ENCODE peak calls at places on chromosomes 7 and 10, in nine cellular contexts. T is psoas muscle, I is body of pancreas, X is mammary epithelial cell, D is thoracic aorta, F is tibial nerve, K is PC-3, S is GM23338, L is H9. G is an unnamed sample.
A peak's percentile ranks its signal among the peaks of the same experiment; 100 is the strongest.

GRCh38 chr10:3091346-3091787 is 24.0 kb downstream of the PFKP start:
- DNase-seq in D (no peak), L (no peak), S (no peak), I (no peak), F (no peak), X (peak; percentile 98), T (no peak), K (peak; percentile 82), G (peak; percentile 83)

GRCh38 chr7:94374231-94374630 is 20.5 kb upstream of the COL1A2 start:
- DNase-seq in X (peak; percentile 22), I (peak; percentile 21), T (peak; percentile 83), S (peak; percentile 55), D (peak; percentile 40), F (peak; percentile 76), L (peak; percentile 50), K (peak; percentile 17), G (peak; percentile 59)

GRCh38 chr7:22868509-22868908 is 45.9 kb upstream of the TOMM7 start:
- DNase-seq in T (no peak), I (no peak), D (no peak), S (no peak), X (no peak), K (no peak), L (no peak), F (no peak), G (no peak)

GRCh38 chr10:44648691-44649090 is 262.4 kb upstream of the TMEM72 start:
- DNase-seq in F (no peak), T (no peak), S (no peak), K (no peak), L (no peak), X (no peak), D (no peak), I (no peak), G (no peak)

GRCh38 chr7:4882742-4883351 is 669 bp downstream of the RADIL start:
- DNase-seq in I (no peak), K (peak; percentile 3), F (no peak), X (no peak), T (peak; percentile 48), D (no peak), L (no peak), S (peak; percentile 43), G (no peak)

GRCh38 chr7:137992738-137993394 is 9.0 kb downstream of the CREB3L2 start:
- DNase-seq in F (peak; percentile 90), I (no peak), L (no peak), S (no peak), K (no peak), T (peak; percentile 78), D (no peak), X (peak; percentile 76), G (no peak)

GRCh38 chr10:492896-493295 is 196.6 kb downstream of the DIP2C start:
- DNase-seq in I (no peak), F (no peak), X (no peak), D (no peak), S (no peak), L (no peak), T (no peak), K (no peak), G (no peak)

GRCh38 chr7:105281966-105282365 is 106.8 kb downstream of the SRPK2 start:
- DNase-seq in I (no peak), S (no peak), D (no peak), L (no peak), F (no peak), K (no peak), X (no peak), T (no peak), G (no peak)

GRCh38 chr10:116721991-116722392 is 20.4 kb downstream of the HSPA12A start:
- DNase-seq in F (no peak), T (no peak), K (no peak), D (no peak), X (no peak), S (no peak), I (no peak), L (no peak), G (no peak)

GRCh38 chr10:59108886-59109288 is 67.6 kb upstream of the PHYHIPL start:
- DNase-seq in L (no peak), K (no peak), D (no peak), T (no peak), X (no peak), F (no peak), S (no peak), I (no peak), G (no peak)

GRCh38 chr10:131584286-131584685 is 272.8 kb upstream of the TCERG1L start:
- DNase-seq in L (no peak), X (no peak), D (no peak), K (no peak), S (no peak), I (no peak), T (no peak), F (no peak), G (peak; percentile 21)

GRCh38 chr7:124856299-124856888 is 73.2 kb downstream of the POT1 start:
- DNase-seq in D (no peak), S (peak; percentile 67), F (no peak), T (no peak), X (peak; percentile 29), K (peak; percentile 67), I (no peak), L (no peak), G (no peak)

GRCh38 chr7:131056007-131056406 is 271.7 kb upstream of the MKLN1 start:
- DNase-seq in D (no peak), I (no peak), K (no peak), F (no peak), T (no peak), X (no peak), S (no peak), L (no peak), G (no peak)

GRCh38 chr7:131047651-131048304 is 279.9 kb upstream of the MKLN1 start:
- DNase-seq in L (no peak), D (no peak), K (peak; percentile 13), F (no peak), X (no peak), S (no peak), T (no peak), I (no peak), G (no peak)

GRCh38 chr7:131052285-131052942 is 275.3 kb upstream of the MKLN1 start:
- DNase-seq in L (no peak), S (no peak), D (no peak), K (no peak), I (no peak), X (no peak), F (no peak), T (no peak), G (no peak)

GRCh38 chr7:131057015-131057518 is 270.6 kb upstream of the MKLN1 start:
- DNase-seq in L (no peak), S (no peak), D (no peak), F (peak; percentile 49), I (no peak), K (no peak), T (no peak), X (peak; percentile 45), G (no peak)

DNA sequence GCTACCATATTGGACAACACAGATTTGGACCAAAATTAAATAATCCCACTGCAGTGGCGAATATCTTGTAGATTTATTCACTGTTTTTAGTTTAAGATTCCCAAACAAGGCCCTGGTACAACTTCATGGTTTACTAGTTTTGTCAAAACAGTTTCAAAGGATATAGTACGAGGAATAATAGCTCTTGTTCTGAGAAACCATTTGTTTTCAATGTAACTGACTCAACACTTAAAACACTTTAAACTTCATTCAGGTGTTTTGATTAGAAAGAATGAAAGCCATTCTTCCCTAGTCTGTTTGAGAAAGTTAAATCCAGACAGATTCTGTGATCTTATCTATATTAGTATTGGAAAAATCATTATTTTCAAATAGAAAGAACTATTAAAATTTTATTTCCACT is 276.4 kb upstream of the MKLN1 start:
- DNase-seq in D (no peak), T (no peak), K (no peak), S (no peak), F (no peak), X (no peak), I (no peak), L (no peak), G (no peak)
- H3K4me1 ChIP-seq in D (peaks cover 51% of the 10 kb centered on the region), T (peaks cover 61% of the 10 kb centered on the region), K (no peaks in the 10 kb centered on the region), S (no peaks in the 10 kb centered on the region), F (peaks cover 55% of the 10 kb centered on the region), X (no peaks in the 10 kb centered on the region), I (peaks cover 52% of the 10 kb centered on the region), L (no peaks in the 10 kb centered on the region), G (peaks cover 18% of the 10 kb centered on the region)

DNA sequence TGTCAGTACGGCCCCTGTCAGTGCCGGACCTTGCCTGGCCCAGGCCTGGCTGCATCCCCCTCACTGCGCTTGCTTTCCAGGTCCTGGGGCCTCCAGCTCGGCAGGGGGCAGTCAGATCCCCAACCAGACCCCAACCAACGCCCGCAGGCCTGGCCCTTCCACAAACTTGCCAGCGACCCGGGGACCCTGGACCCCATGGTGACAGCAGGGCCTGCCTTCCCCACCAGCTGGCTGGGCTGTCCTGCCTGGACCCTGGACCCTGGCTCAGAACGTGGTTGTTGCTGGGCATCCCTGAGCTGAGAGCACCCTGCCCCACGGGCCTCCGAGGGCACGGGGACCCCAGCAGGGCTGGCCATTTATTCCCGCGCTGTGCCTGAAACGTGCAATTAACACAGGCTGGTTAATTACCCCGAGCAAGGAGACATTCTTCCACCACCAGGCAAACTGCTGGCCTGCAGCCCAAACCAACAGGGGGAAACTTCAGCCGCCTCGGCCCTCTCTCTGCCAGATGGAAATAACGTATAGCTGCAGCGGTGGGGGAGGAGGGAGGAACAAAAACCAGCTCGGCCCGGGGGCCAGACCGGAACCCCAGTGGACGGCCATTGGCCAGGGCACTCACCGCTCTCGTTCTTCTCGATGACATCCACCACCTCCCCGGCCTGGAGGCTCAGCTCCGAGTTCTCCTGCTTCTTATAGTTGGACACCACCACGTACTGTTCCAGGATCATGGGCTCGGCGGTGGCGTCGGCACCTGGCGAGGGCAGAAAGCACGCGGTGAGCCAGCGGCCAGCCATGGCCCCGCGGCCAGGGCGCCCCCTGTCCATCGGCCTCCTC is 167.1 kb downstream of the NEURL1 start:
- DNase-seq in X (peak; percentile 33), S (no peak), F (no peak), D (no peak), I (no peak), K (no peak), L (no peak), T (peak; percentile 72), G (no peak)
- H3K27ac ChIP-seq in X (peak overlapping the region; percentile 36), S (no peak overlapping the region), F (peak overlapping the region; percentile 96), D (peak overlapping the region; percentile 93), I (peak overlapping the region; percentile 85), K (no peak overlapping the region), L (no peak overlapping the region), T (peak overlapping the region; percentile 86), G (peak overlapping the region; percentile 88)

DNA sequence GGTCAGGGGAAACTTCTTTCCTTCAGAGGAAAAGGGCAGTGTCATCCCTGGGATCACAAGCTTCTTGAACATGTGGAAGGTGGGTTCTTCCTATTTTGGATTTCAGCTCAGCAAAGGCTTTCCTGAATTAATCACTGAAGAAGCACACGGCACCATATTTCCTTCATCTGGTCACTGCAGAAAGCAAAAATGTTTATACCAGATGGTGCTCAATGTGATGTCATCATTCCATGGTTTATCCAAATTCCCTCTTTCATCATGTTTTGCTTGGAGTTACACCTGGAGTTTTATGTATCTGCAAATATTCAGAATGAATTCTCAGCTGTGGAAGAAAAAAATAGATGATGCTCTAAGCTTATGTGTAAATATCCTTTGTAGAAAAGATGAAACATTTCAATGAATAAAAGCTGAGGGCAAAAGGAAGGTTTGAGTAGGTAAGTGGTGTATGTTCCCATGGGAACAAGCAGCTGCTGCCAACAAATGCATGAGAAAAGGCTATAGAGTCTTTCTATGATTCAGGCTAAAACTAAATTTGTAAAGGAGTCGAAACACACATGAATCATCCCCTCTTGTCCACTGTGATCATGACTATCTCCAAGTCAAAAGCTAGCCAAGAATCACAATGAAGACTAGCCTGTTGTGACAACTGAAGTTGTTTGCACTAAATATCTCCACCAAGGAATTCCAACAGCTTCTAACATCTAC is 26.9 kb upstream of the BPGM start:
- DNase-seq in K (peak; percentile 90), S (no peak), D (no peak), L (no peak), X (peak; percentile 97), I (no peak), F (no peak), T (no peak), G (no peak)
- H3K4me1 ChIP-seq in K (peaks cover 33% of the 10 kb centered on the region), S (peaks cover 8% of the 10 kb centered on the region), D (no peaks in the 10 kb centered on the region), L (no peaks in the 10 kb centered on the region), X (peaks cover 43% of the 10 kb centered on the region), I (no peaks in the 10 kb centered on the region), F (no peaks in the 10 kb centered on the region), T (no peaks in the 10 kb centered on the region), G (peaks cover 2% of the 10 kb centered on the region)

GRCh38 chr10:77333610-77334340 is 303.8 kb downstream of the KCNMA1 start:
- DNase-seq in F (no peak), X (no peak), S (no peak), L (no peak), D (no peak), T (no peak), K (no peak), I (peak; percentile 41), G (no peak)
- H3K27ac ChIP-seq in F (no peak overlapping the region), X (no peak overlapping the region), S (no peak overlapping the region), L (no peak overlapping the region), D (no peak overlapping the region), T (no peak overlapping the region), K (no peak overlapping the region), I (peak overlapping the region; percentile 71), G (no peak overlapping the region)